ENCODE peak calls at places on chromosomes 16 and 17, in nine cellular contexts. One of them, this sample, is unnamed.
A peak's percentile ranks its signal among the peaks of the same experiment; 100 is the strongest.

GRCh38 chr17:2656293-2656692 is 55.3 kb downstream of the CLUH start:
- DNase-seq in RWPE1: no peak
- DNase-seq in tibial nerve: no peak
- DNase-seq in heart right ventricle: no peak
- DNase-seq in tibial artery: no peak
- DNase-seq in K562: no peak
- DNase-seq in fibroblast of lung: no peak
- DNase-seq in uterus: no peak
- DNase-seq in Panc1: no peak
- DNase-seq in this sample: no peak

GRCh38 chr16:79600636-79601091 is at the start of gene MAF:
- DNase-seq in K562: peak; percentile 53
- DNase-seq in fibroblast of lung: peak; percentile 96
- DNase-seq in uterus: peak; percentile 95
- DNase-seq in Panc1: no peak
- DNase-seq in tibial nerve: peak; percentile 88
- DNase-seq in tibial artery: peak; percentile 94
- DNase-seq in RWPE1: peak; percentile 94
- DNase-seq in heart right ventricle: peak; percentile 92
- DNase-seq in this sample: peak; percentile 94

GRCh38 chr17:34299918-34300600 is 14.5 kb downstream of the CCL11 start:
- DNase-seq in K562: no peak
- DNase-seq in tibial nerve: no peak
- DNase-seq in tibial artery: no peak
- DNase-seq in uterus: no peak
- DNase-seq in fibroblast of lung: peak; percentile 28
- DNase-seq in RWPE1: no peak
- DNase-seq in Panc1: no peak
- DNase-seq in heart right ventricle: no peak
- DNase-seq in this sample: peak; percentile 76

GRCh38 chr16:59881366-59881765 is 1147.2 kb upstream of the GOT2 start:
- DNase-seq in fibroblast of lung: no peak
- DNase-seq in tibial artery: no peak
- DNase-seq in RWPE1: no peak
- DNase-seq in Panc1: no peak
- DNase-seq in uterus: no peak
- DNase-seq in K562: no peak
- DNase-seq in heart right ventricle: no peak
- DNase-seq in tibial nerve: no peak
- DNase-seq in this sample: no peak

GRCh38 chr16:55437627-55438026 is 41.4 kb upstream of the MMP2 start:
- DNase-seq in fibroblast of lung: peak; percentile 35
- DNase-seq in Panc1: no peak
- DNase-seq in heart right ventricle: no peak
- DNase-seq in uterus: no peak
- DNase-seq in RWPE1: peak; percentile 77
- DNase-seq in tibial nerve: no peak
- DNase-seq in tibial artery: no peak
- DNase-seq in K562: no peak
- DNase-seq in this sample: peak; percentile 75

GRCh38 chr17:77332034-77332971 is 191.5 kb downstream of the SEC14L1 start:
- DNase-seq in heart right ventricle: peak; percentile 2
- DNase-seq in tibial nerve: peak; percentile 12
- DNase-seq in Panc1: no peak
- DNase-seq in uterus: no peak
- DNase-seq in K562: no peak
- DNase-seq in tibial artery: no peak
- DNase-seq in fibroblast of lung: no peak
- DNase-seq in RWPE1: no peak
- DNase-seq in this sample: no peak

GRCh38 chr17:12041316-12041715 is 20.6 kb downstream of the MAP2K4 start:
- DNase-seq in heart right ventricle: no peak
- DNase-seq in fibroblast of lung: peak; percentile 73
- DNase-seq in tibial nerve: no peak
- DNase-seq in K562: no peak
- DNase-seq in RWPE1: peak; percentile 73
- DNase-seq in Panc1: no peak
- DNase-seq in uterus: no peak
- DNase-seq in tibial artery: no peak
- DNase-seq in this sample: peak; percentile 54

GRCh38 chr16:2842340-2843000 is 12.4 kb downstream of the ZG16B start:
- DNase-seq in uterus: no peak
- DNase-seq in Panc1: no peak
- DNase-seq in K562: peak; percentile 78
- DNase-seq in fibroblast of lung: peak; percentile 62
- DNase-seq in RWPE1: no peak
- DNase-seq in tibial nerve: no peak
- DNase-seq in tibial artery: no peak
- DNase-seq in heart right ventricle: peak; percentile 37
- DNase-seq in this sample: no peak

GRCh38 chr17:19943599-19943998 is 34.0 kb downstream of the AKAP10 start:
- DNase-seq in fibroblast of lung: no peak
- DNase-seq in RWPE1: no peak
- DNase-seq in K562: no peak
- DNase-seq in heart right ventricle: no peak
- DNase-seq in uterus: no peak
- DNase-seq in Panc1: no peak
- DNase-seq in tibial artery: no peak
- DNase-seq in tibial nerve: no peak
- DNase-seq in this sample: no peak

GRCh38 chr16:86955136-86955890 is 361.9 kb downstream of the C16orf95 start:
- DNase-seq in K562: no peak
- DNase-seq in RWPE1: no peak
- DNase-seq in Panc1: no peak
- DNase-seq in fibroblast of lung: no peak
- DNase-seq in tibial nerve: no peak
- DNase-seq in uterus: no peak
- DNase-seq in heart right ventricle: no peak
- DNase-seq in tibial artery: no peak
- DNase-seq in this sample: no peak

GRCh38 chr17:78268960-78269892 is 37.8 kb downstream of the TMEM235 start:
- DNase-seq in tibial artery: no peak
- DNase-seq in uterus: no peak
- DNase-seq in K562: no peak
- DNase-seq in heart right ventricle: no peak
- DNase-seq in fibroblast of lung: peak; percentile 56
- DNase-seq in Panc1: no peak
- DNase-seq in tibial nerve: no peak
- DNase-seq in RWPE1: no peak
- DNase-seq in this sample: no peak

GRCh38 chr16:73232555-73233422 is 184.9 kb upstream of the ZFHX3 start:
- DNase-seq in tibial nerve: no peak
- DNase-seq in heart right ventricle: peak; percentile 41
- DNase-seq in RWPE1: no peak
- DNase-seq in Panc1: no peak
- DNase-seq in uterus: peak; percentile 78
- DNase-seq in K562: no peak
- DNase-seq in tibial artery: no peak
- DNase-seq in fibroblast of lung: peak; percentile 95
- DNase-seq in this sample: peak; percentile 32

GRCh38 chr17:38550661-38551060 is 55.1 kb downstream of the SRCIN1 start:
- DNase-seq in Panc1: no peak
- DNase-seq in fibroblast of lung: peak; percentile 33
- DNase-seq in uterus: no peak
- DNase-seq in tibial nerve: no peak
- DNase-seq in K562: peak; percentile 64
- DNase-seq in heart right ventricle: peak; percentile 63
- DNase-seq in RWPE1: peak; percentile 70
- DNase-seq in tibial artery: no peak
- DNase-seq in this sample: peak; percentile 76

GRCh38 chr17:37797206-37797605 is 52.3 kb upstream of the HNF1B start:
- DNase-seq in uterus: no peak
- DNase-seq in tibial artery: no peak
- DNase-seq in fibroblast of lung: no peak
- DNase-seq in heart right ventricle: no peak
- DNase-seq in K562: no peak
- DNase-seq in Panc1: no peak
- DNase-seq in tibial nerve: no peak
- DNase-seq in RWPE1: no peak
- DNase-seq in this sample: no peak

GRCh38 chr17:13256545-13256944 is 238.7 kb upstream of the ELAC2 start:
- DNase-seq in Panc1: no peak
- DNase-seq in uterus: no peak
- DNase-seq in tibial nerve: no peak
- DNase-seq in fibroblast of lung: no peak
- DNase-seq in K562: no peak
- DNase-seq in heart right ventricle: no peak
- DNase-seq in RWPE1: no peak
- DNase-seq in tibial artery: no peak
- DNase-seq in this sample: no peak

DNA sequence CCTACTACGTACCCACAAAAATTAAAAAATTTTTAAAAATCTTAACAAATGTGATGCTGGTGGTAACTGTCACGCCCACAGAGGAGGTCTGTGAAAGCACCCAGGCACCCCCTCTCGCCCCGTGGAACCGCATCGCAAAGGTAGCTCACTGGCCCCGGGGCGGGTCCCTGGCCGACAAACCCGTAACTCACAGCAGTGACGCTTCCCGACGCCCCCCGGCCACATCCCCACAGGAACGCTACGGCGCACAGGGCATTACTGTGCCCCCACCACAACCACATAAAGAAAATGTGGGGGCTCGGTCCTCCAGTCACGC is 366 bp downstream of the ANKS3 start:
- DNase-seq in RWPE1: peak; percentile 37
- DNase-seq in uterus: no peak
- DNase-seq in heart right ventricle: no peak
- DNase-seq in tibial artery: no peak
- DNase-seq in fibroblast of lung: no peak
- DNase-seq in tibial nerve: no peak
- DNase-seq in Panc1: no peak
- DNase-seq in K562: no peak
- DNase-seq in this sample: no peak
- H3K27ac ChIP-seq in RWPE1: peak overlapping the region; percentile 82
- H3K27ac ChIP-seq in uterus: no peak overlapping the region
- H3K27ac ChIP-seq in heart right ventricle: peak overlapping the region; percentile 85
- H3K27ac ChIP-seq in tibial artery: peak overlapping the region; percentile 81
- H3K27ac ChIP-seq in fibroblast of lung: peak overlapping the region; percentile 74
- H3K27ac ChIP-seq in tibial nerve: peak overlapping the region; percentile 85
- H3K27ac ChIP-seq in Panc1: peak overlapping the region; percentile 84
- H3K27ac ChIP-seq in K562: peak overlapping the region; percentile 71
- H3K27ac ChIP-seq in this sample: no peak overlapping the region

DNA sequence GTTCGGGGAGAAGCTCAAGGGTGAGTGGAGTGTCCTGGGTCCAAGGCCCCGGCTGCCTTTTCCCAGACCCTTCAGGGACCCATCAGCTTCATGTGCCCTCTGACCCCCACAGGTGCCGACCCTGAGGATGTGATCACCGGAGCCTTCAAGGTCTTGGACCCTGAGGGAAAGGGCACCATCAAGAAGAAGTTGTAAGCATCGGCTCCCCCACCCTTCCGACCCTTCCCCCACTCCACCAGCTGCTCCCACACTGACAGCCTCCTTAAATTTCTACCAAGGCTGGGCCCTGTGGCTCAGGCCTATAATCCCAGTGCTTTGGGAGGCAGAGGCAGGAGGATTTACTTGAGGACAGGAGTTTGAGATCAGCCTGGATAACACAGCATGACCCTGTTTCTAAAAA is 1.9 kb downstream of the MYL11 start:
- DNase-seq in Panc1: no peak
- DNase-seq in tibial artery: no peak
- DNase-seq in tibial nerve: no peak
- DNase-seq in fibroblast of lung: no peak
- DNase-seq in K562: no peak
- DNase-seq in heart right ventricle: no peak
- DNase-seq in RWPE1: no peak
- DNase-seq in uterus: no peak
- DNase-seq in this sample: no peak
- H3K27ac ChIP-seq in Panc1: no peak overlapping the region
- H3K27ac ChIP-seq in tibial artery: peak overlapping the region; percentile 100
- H3K27ac ChIP-seq in tibial nerve: peak overlapping the region; percentile 100
- H3K27ac ChIP-seq in fibroblast of lung: no peak overlapping the region
- H3K27ac ChIP-seq in K562: peak overlapping the region; percentile 92
- H3K27ac ChIP-seq in heart right ventricle: peak overlapping the region; percentile 100
- H3K27ac ChIP-seq in RWPE1: peak overlapping the region; percentile 99
- H3K27ac ChIP-seq in uterus: peak overlapping the region; percentile 100
- H3K27ac ChIP-seq in this sample: no peak overlapping the region

DNA sequence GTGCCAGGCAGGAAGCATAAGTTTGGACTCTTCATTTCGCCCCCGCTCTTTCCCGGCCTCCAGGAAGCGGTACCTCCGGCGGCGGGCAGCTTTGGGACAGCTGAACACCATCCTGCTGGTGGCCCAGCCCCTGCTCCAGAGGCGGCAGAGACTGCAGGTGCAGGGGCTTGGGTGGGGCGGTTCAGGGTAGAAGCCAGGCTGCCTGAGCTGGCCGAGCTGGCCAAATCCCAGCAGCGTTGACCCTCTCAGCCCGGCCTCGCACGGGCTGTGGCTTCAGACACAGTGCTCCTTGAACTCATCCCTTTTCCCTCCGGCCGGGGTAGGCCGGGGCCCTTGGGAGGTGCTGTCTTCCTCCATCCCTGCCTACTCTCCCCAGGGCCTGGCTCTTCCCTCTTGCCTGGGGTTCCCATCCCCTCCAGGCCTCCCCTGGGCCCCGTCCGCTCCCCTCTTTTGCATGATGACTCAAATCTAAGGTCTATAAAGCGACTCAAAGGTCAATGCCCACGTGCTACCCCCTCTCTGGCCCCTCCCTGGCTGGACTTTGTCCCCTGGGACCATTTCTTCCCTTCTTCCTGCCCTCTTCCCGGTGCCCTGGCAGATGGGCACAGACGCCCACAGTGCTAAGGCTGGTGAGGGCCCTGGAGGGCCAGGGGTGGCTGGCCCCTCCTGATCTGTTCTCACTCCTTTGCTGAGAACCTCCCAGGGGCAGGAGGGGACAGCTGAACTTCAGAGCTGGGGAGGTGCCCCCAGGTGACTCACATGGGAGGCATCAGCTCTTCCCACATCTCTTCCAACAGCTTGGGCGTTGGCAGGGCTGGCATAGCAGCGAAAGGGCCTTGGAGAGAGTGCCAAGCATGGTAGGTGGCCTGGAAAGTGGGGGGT is 22.7 kb downstream of the MYO15B start:
- DNase-seq in RWPE1: no peak
- DNase-seq in tibial nerve: no peak
- DNase-seq in tibial artery: no peak
- DNase-seq in uterus: no peak
- DNase-seq in Panc1: no peak
- DNase-seq in K562: no peak
- DNase-seq in fibroblast of lung: no peak
- DNase-seq in heart right ventricle: no peak
- DNase-seq in this sample: no peak
- H3K27ac ChIP-seq in RWPE1: peak overlapping the region; percentile 23
- H3K27ac ChIP-seq in tibial nerve: no peak overlapping the region
- H3K27ac ChIP-seq in tibial artery: no peak overlapping the region
- H3K27ac ChIP-seq in uterus: no peak overlapping the region
- H3K27ac ChIP-seq in Panc1: no peak overlapping the region
- H3K27ac ChIP-seq in K562: no peak overlapping the region
- H3K27ac ChIP-seq in fibroblast of lung: no peak overlapping the region
- H3K27ac ChIP-seq in heart right ventricle: no peak overlapping the region
- H3K27ac ChIP-seq in this sample: no peak overlapping the region

DNA sequence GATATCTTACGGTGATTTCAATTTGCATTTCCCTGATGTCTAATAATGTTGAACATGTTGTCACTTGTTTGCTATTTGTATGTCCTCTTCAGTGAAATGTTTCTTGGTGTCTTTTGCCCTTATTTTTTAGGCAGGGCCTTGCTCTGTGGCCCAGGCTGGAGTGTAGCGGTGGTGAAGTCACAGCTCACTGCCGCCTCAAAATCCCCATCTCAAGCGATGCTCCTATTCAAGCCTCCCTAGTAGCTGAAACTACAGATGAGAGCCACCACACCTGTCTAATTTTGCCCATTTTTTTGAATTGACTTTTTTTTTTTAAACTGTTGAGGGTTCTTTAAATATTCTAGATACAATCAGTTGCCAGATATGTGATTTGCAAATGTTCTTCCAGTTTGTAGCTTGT is 8.3 kb downstream of the UBE2G1 start:
- DNase-seq in K562: no peak
- DNase-seq in Panc1: no peak
- DNase-seq in uterus: no peak
- DNase-seq in RWPE1: no peak
- DNase-seq in tibial artery: no peak
- DNase-seq in heart right ventricle: no peak
- DNase-seq in tibial nerve: no peak
- DNase-seq in fibroblast of lung: no peak
- DNase-seq in this sample: no peak
- H3K27ac ChIP-seq in K562: no peak overlapping the region
- H3K27ac ChIP-seq in Panc1: no peak overlapping the region
- H3K27ac ChIP-seq in uterus: no peak overlapping the region
- H3K27ac ChIP-seq in RWPE1: no peak overlapping the region
- H3K27ac ChIP-seq in tibial artery: no peak overlapping the region
- H3K27ac ChIP-seq in heart right ventricle: no peak overlapping the region
- H3K27ac ChIP-seq in tibial nerve: no peak overlapping the region
- H3K27ac ChIP-seq in fibroblast of lung: no peak overlapping the region
- H3K27ac ChIP-seq in this sample: no peak overlapping the region

This sample was measured in foreskin keratinocyte.